ENCODE peak calls at places on chromosomes 11 and 22, in five cellular contexts. M is stimulated activated CD4-positive, alpha-beta T cell treated with anti-CD3 and anti-CD28 coated beads, TNF-alpha, amount 100 ng/mL, for 1 hour; X is epithelial cell of esophagus; Z is retinal pigment epithelial cell; F is mesenchymal stem cell. I is an unnamed sample.

GRCh38 chr11:44711113-44711512 is 15.6 kb upstream of the TSPAN18 start:
- DNase-seq in M (no peak), X (no peak), Z (no peak), F (no peak), I (no peak)

GRCh38 chr11:122139595-122139866 is 23.5 kb upstream of the BLID start:
- DNase-seq in M (no peak), X (no peak), Z (no peak), F (no peak), I (no peak)

GRCh38 chr11:61869636-61870428 is 21.5 kb downstream of the FADS3 start:
- DNase-seq in M (no peak), X (no peak), Z (no peak), F (peak), I (no peak)

GRCh38 chr22:35995772-35996171 is 32.9 kb downstream of the RBFOX2 start:
- DNase-seq in M (no peak), X (no peak), Z (no peak), F (peak), I (no peak)

GRCh38 chr11:30203850-30204249 is 27.0 kb upstream of the FSHB start:
- DNase-seq in M (no peak), X (no peak), Z (no peak), F (no peak), I (no peak)

GRCh38 chr11:102836290-102836875 is 7.0 kb downstream of the MMP3 start:
- DNase-seq in M (no peak), X (peak), Z (peak), F (peak), I (no peak)

GRCh38 chr11:24697722-24698121 is 200.9 kb downstream of the LUZP2 start:
- DNase-seq in M (no peak), X (peak), Z (peak), F (peak), I (no peak)

GRCh38 chr11:93738647-93739081 is 2.6 kb downstream of the TAF1D start:
- DNase-seq in M (no peak), X (peak), Z (no peak), F (peak), I (no peak)

GRCh38 chr11:82523141-82523540 is 210.5 kb downstream of the FAM181B start:
- DNase-seq in M (no peak), X (no peak), Z (no peak), F (no peak), I (no peak)

GRCh38 chr11:45801723-45802315 is 3.1 kb upstream of the SLC35C1 start:
- DNase-seq in M (no peak), X (peak), Z (no peak), F (no peak), I (no peak)

GRCh38 chr11:117259417-117259816 is 26.9 kb downstream of the RNF214 start:
- DNase-seq in M (no peak), X (peak), Z (no peak), F (no peak), I (no peak)

GRCh38 chr11:61158691-61159381 is 2.4 kb downstream of the VPS37C start:
- DNase-seq in M (no peak), X (peak), Z (no peak), F (peak), I (no peak)

GRCh38 chr22:21849489-21849888 is 18.0 kb downstream of the MAPK1 start:
- DNase-seq in M (no peak), X (no peak), Z (no peak), F (peak), I (no peak)

GRCh38 chr11:123018702-123019101 is 37.1 kb upstream of the BSX start:
- DNase-seq in M (no peak), X (no peak), Z (no peak), F (no peak), I (no peak)

GRCh38 chr11:63999349-64000025 is 13.2 kb downstream of the OTUB1 start:
- DNase-seq in M (peak), X (peak), Z (no peak), F (peak), I (peak)

GRCh38 chr22:45053094-45053493 is 43.3 kb upstream of the PHF21B start:
- DNase-seq in M (no peak), X (no peak), Z (no peak), F (no peak), I (no peak)

I was measured in CD8-positive, alpha-beta T cell.